ENCODE peak calls at places on chromosomes 13 and 19, in six cellular contexts. T, X, I, A, L and Y are unnamed samples.

GRCh38 chr19:44876930-44877530 is 14.0 kb upstream of the TOMM40 start:
- DNase-seq in T (peak; percentile 32), X (no peak), I (no peak), A (peak; percentile 97), L (peak; percentile 29), Y (no peak)

GRCh38 chr13:76684336-76684735 is 201.9 kb downstream of the KCTD12 start:
- DNase-seq in T (no peak), X (no peak), I (no peak), A (no peak), L (no peak), Y (no peak)

GRCh38 chr19:53545271-53546065 is 7.5 kb downstream of the ZNF331 start:
- DNase-seq in T (no peak), X (no peak), I (no peak), A (no peak), L (no peak), Y (no peak)

GRCh38 chr13:114012141-114012540 is 38.3 kb upstream of the C13orf46 start:
- DNase-seq in T (no peak), X (no peak), I (no peak), A (no peak), L (no peak), Y (peak; percentile 14)

GRCh38 chr13:33258437-33259193 is 26.9 kb downstream of the STARD13 start:
- DNase-seq in T (no peak), X (no peak), I (no peak), A (no peak), L (no peak), Y (no peak)

GRCh38 chr13:93875527-93875926 is 604.0 kb downstream of the DCT start:
- DNase-seq in T (no peak), X (no peak), I (no peak), A (no peak), L (no peak), Y (no peak)

GRCh38 chr13:93248627-93249047 is 22.0 kb downstream of the GPC6 start:
- DNase-seq in T (no peak), X (peak; percentile 3), I (no peak), A (peak; percentile 40), L (peak; percentile 95), Y (peak; percentile 19)

GRCh38 chr19:11381535-11382369 is 2.4 kb downstream of the EPOR start:
- DNase-seq in T (peak; percentile 95), X (peak; percentile 76), I (peak; percentile 92), A (peak; percentile 89), L (peak; percentile 83), Y (peak; percentile 82)

GRCh38 chr19:5186293-5187050 is 154.1 kb downstream of the PTPRS start:
- DNase-seq in T (no peak), X (no peak), I (no peak), A (no peak), L (no peak), Y (no peak)

GRCh38 chr19:3776479-3777040 is 4.5 kb upstream of the RAX2 start:
- DNase-seq in T (no peak), X (no peak), I (no peak), A (no peak), L (no peak), Y (no peak)

GRCh38 chr13:112907286-112907685 is 61.7 kb upstream of the MCF2L start:
- DNase-seq in T (no peak), X (no peak), I (no peak), A (no peak), L (no peak), Y (no peak)

GRCh38 chr13:112447761-112448603 is 71.8 kb downstream of the SPACA7 start:
- DNase-seq in T (no peak), X (no peak), I (no peak), A (no peak), L (no peak), Y (no peak)

GRCh38 chr13:26459276-26460131 is 98.0 kb upstream of the WASF3 start:
- DNase-seq in T (no peak), X (no peak), I (no peak), A (no peak), L (no peak), Y (peak; percentile 82)

GRCh38 chr19:39381910-39382611 is 8.8 kb downstream of the PAF1 start:
- DNase-seq in T (no peak), X (no peak), I (no peak), A (no peak), L (no peak), Y (no peak)

GRCh38 chr19:31110331-31110730 is 238.9 kb downstream of the TSHZ3 start:
- DNase-seq in T (peak; percentile 21), X (no peak), I (peak; percentile 29), A (peak; percentile 7), L (no peak), Y (peak; percentile 28)

GRCh38 chr13:111900390-111901180 is 166.4 kb upstream of the SOX1 start:
- DNase-seq in T (no peak), X (no peak), I (no peak), A (no peak), L (no peak), Y (no peak)

GRCh38 chr13:111227405-111227804 is 93.0 kb upstream of the TEX29 start:
- DNase-seq in T (no peak), X (no peak), I (no peak), A (no peak), L (no peak), Y (no peak)

GRCh38 chr13:110298221-110298565 is 8.8 kb downstream of the COL4A1 start:
- DNase-seq in T (no peak), X (no peak), I (no peak), A (no peak), L (no peak), Y (no peak)

GRCh38 chr19:18999016-18999758 is 34.1 kb downstream of the SUGP2 start:
- DNase-seq in T (no peak), X (no peak), I (no peak), A (no peak), L (no peak), Y (no peak)

GRCh38 chr19:31516756-31517155 is 167.5 kb upstream of the TSHZ3 start:
- DNase-seq in T (no peak), X (no peak), I (no peak), A (no peak), L (no peak), Y (no peak)

GRCh38 chr19:47063874-47064273 is 15.4 kb upstream of the TMEM160 start:
- DNase-seq in T (no peak), X (no peak), I (no peak), A (peak; percentile 90), L (no peak), Y (no peak)